ENCODE peak calls at places on chromosomes 1 and 21, in four cellular contexts. A is left cardiac atrium; U is GM03348; T is CD8-positive, alpha-beta T cell. R is an unnamed sample.

GRCh38 chr1:206557636-206558473 is 50.5 kb downstream of the RASSF5 start:
- DNase-seq in A (peak), U (no peak), T (peak), R (no peak)

GRCh38 chr1:242743983-242744780 is 219.7 kb upstream of the PLD5 start:
- DNase-seq in A (no peak), U (no peak), T (no peak), R (no peak)

GRCh38 chr1:82491301-82491986 is 690.7 kb downstream of the ADGRL2 start:
- DNase-seq in A (no peak), U (no peak), T (no peak), R (no peak)

GRCh38 chr1:154808909-154809262 is 61.2 kb downstream of the KCNN3 start:
- DNase-seq in A (no peak), U (no peak), T (no peak), R (no peak)

GRCh38 chr1:47705517-47706130 is 267.8 kb downstream of the FOXD2 start:
- DNase-seq in A (no peak), U (no peak), T (no peak), R (no peak)

GRCh38 chr1:100122177-100122576 is 10.6 kb downstream of the SASS6 start:
- DNase-seq in A (no peak), U (peak), T (no peak), R (no peak)

GRCh38 chr1:31723828-31724359 is 20.1 kb upstream of the COL16A1 start:
- DNase-seq in A (peak), U (peak), T (no peak), R (peak)

GRCh38 chr1:221159608-221160007 is 280.4 kb downstream of the HLX start:
- DNase-seq in A (no peak), U (no peak), T (no peak), R (no peak)

GRCh38 chr1:219398815-219399396 is 214.0 kb downstream of the ZC3H11B start:
- DNase-seq in A (peak), U (no peak), T (no peak), R (no peak)

GRCh38 chr1:92184632-92185031 is 33.1 kb upstream of the C1orf146 start:
- DNase-seq in A (no peak), U (peak), T (no peak), R (no peak)

GRCh38 chr1:184753608-184754478 is 815 bp downstream of the EDEM3 start:
- DNase-seq in A (peak), U (peak), T (peak), R (peak)

GRCh38 chr1:41859686-41860085 is 59.0 kb downstream of the HIVEP3 start:
- DNase-seq in A (no peak), U (no peak), T (no peak), R (no peak)

GRCh38 chr1:15393475-15394260 is 16.0 kb upstream of the EFHD2 start:
- DNase-seq in A (no peak), U (no peak), T (no peak), R (no peak)

GRCh38 chr21:33892853-33893252 is 22.8 kb downstream of the ATP5PO start:
- DNase-seq in A (no peak), U (no peak), T (no peak), R (no peak)

GRCh38 chr1:5753431-5754078 is 238.7 kb downstream of the NPHP4 start:
- DNase-seq in A (no peak), U (no peak), T (no peak), R (no peak)